ENCODE peak calls at places on chromosomes 6 and 20, in nine cellular contexts. L is A549, V is tibial artery, U is upper lobe of right lung, W is psoas muscle, T is hepatocyte, I is endothelial cell of umbilical vein, M is testis, P is Caco-2. Q is an unnamed sample. For H3K4me1, the result is how much of the 10 kb centered on the place peaks cover.

GRCh38 chr6:26020983-26021349 is 58.4 kb downstream of the TRIM38 start:
- DNase-seq in W (peak), M (peak), V (peak), L (no peak), I (no peak), P (peak), U (peak), T (peak), Q (peak)

GRCh38 chr20:18712877-18713276 is 100.7 kb upstream of the SCP2D1 start:
- DNase-seq in M (no peak), P (no peak), T (no peak), V (no peak), L (no peak), U (no peak), I (no peak), W (no peak), Q (no peak)

GRCh38 chr20:23019403-23019802 is 15.7 kb upstream of the SSTR4 start:
- DNase-seq in U (no peak), L (no peak), M (no peak), I (no peak), W (no peak), V (no peak), P (no peak), T (no peak), Q (no peak)

GRCh38 chr6:108565893-108566292 is 5.2 kb downstream of the FOXO3 start:
- DNase-seq in V (peak), T (no peak), L (no peak), P (peak), U (no peak), W (peak), I (peak), M (peak), Q (no peak)

GRCh38 chr20:17699931-17700351 is at the start of gene BANF2:
- DNase-seq in U (no peak), M (no peak), L (no peak), P (no peak), I (no peak), V (no peak), T (no peak), W (no peak), Q (no peak)

GRCh38 chr6:53361549-53362031 is 12.8 kb upstream of the ELOVL5 start:
- DNase-seq in M (peak), T (no peak), U (peak), L (no peak), V (no peak), I (peak), P (no peak), W (no peak), Q (no peak)

GRCh38 chr6:167824591-167825041 is 2.1 kb upstream of the AFDN start:
- DNase-seq in P (no peak), W (no peak), T (no peak), M (peak), V (no peak), L (no peak), I (no peak), U (no peak), Q (no peak)

GRCh38 chr20:51542894-51543788 is 622 bp upstream of the NFATC2 start:
- DNase-seq in L (no peak), M (peak), U (no peak), I (no peak), T (no peak), V (no peak), W (no peak), P (peak), Q (no peak)

GRCh38 chr20:21608777-21609176 is 94.9 kb upstream of the NKX2-2 start:
- DNase-seq in T (no peak), P (no peak), U (no peak), V (no peak), I (no peak), L (no peak), W (no peak), M (no peak), Q (no peak)

GRCh38 chr6:168915855-168916254 is 337.8 kb downstream of the THBS2 start:
- DNase-seq in W (no peak), P (peak), T (peak), M (no peak), V (no peak), U (no peak), L (no peak), I (no peak), Q (no peak)

GRCh38 chr6:66481216-66481615 is 774.2 kb upstream of the EYS start:
- DNase-seq in I (no peak), P (no peak), L (no peak), V (no peak), U (no peak), W (no peak), T (no peak), M (no peak), Q (no peak)

GRCh38 chr6:154500769-154501171 is 9.7 kb downstream of the CNKSR3 start:
- DNase-seq in L (no peak), V (no peak), W (no peak), T (peak), I (peak), P (peak), U (no peak), M (no peak), Q (no peak)

GRCh38 chr20:61222699-61223098 is 29.4 kb upstream of the CDH4 start:
- DNase-seq in L (no peak), U (no peak), T (no peak), V (no peak), I (no peak), M (no peak), P (no peak), W (no peak), Q (no peak)

GRCh38 chr6:124131259-124131658 is 327.6 kb downstream of the NKAIN2 start:
- DNase-seq in W (no peak), L (no peak), U (no peak), M (no peak), T (no peak), V (no peak), P (peak), I (no peak), Q (no peak)

GRCh38 chr6:142313284-142313683 is 11.5 kb downstream of the ADGRG6 start:
- DNase-seq in W (no peak), L (no peak), T (peak), I (peak), V (no peak), M (no peak), P (no peak), U (no peak), Q (no peak)

GRCh38 chr6:70763754-70764153 is 96.1 kb downstream of the SMAP1 start:
- DNase-seq in W (no peak), P (no peak), V (no peak), T (no peak), L (no peak), I (no peak), U (no peak), M (no peak), Q (no peak)

GRCh38 chr6:143183735-143184134 is 123.0 kb downstream of the AIG1 start:
- DNase-seq in L (no peak), P (no peak), W (no peak), T (no peak), U (no peak), I (peak), M (no peak), V (no peak), Q (no peak)

GRCh38 chr6:45567879-45568278 is 190.1 kb upstream of the SUPT3H start:
- DNase-seq in P (no peak), L (no peak), W (no peak), T (no peak), V (no peak), M (no peak), U (no peak), I (no peak), Q (no peak)

GRCh38 chr20:47150403-47151152 is 205.9 kb downstream of the ZMYND8 start:
- DNase-seq in I (peak), T (peak), U (peak), W (peak), V (peak), P (peak), L (peak), M (peak), Q (peak)

GRCh38 chr20:49028684-49029083 is 17.4 kb upstream of the CSE1L start:
- DNase-seq in V (no peak), T (peak), L (peak), U (no peak), M (no peak), W (no peak), P (peak), I (no peak), Q (no peak)

GRCh38 chr6:150301871-150302800 is 66.7 kb upstream of the IYD start:
- DNase-seq in L (peak), T (peak), V (no peak), U (no peak), P (no peak), M (no peak), W (no peak), I (peak), Q (no peak)

GRCh38 chr6:2850480-2851150 is 9.0 kb upstream of the SERPINB1 start:
- DNase-seq in M (no peak), T (no peak), L (no peak), W (no peak), U (no peak), V (no peak), P (no peak), I (peak), Q (no peak)

GRCh38 chr20:16368645-16369292 is 204.5 kb downstream of the KIF16B start:
- DNase-seq in I (no peak), T (peak), V (no peak), L (peak), W (no peak), M (no peak), P (peak), U (no peak), Q (no peak)

GRCh38 chr6:34484899-34485298 is 19.0 kb downstream of the PACSIN1 start:
- DNase-seq in M (no peak), P (no peak), U (peak), L (no peak), I (no peak), T (peak), W (no peak), V (no peak), Q (no peak)

GRCh38 chr20:62321521-62321948 is 18.7 kb downstream of the ADRM1 start:
- DNase-seq in P (peak), I (no peak), M (no peak), W (peak), U (no peak), L (peak), V (no peak), T (peak), Q (no peak)

GRCh38 chr6:119209452-119210205 is 131.2 kb upstream of the FAM184A start:
- DNase-seq in W (no peak), T (no peak), V (no peak), L (no peak), M (no peak), U (no peak), I (no peak), P (no peak), Q (no peak)

GRCh38 chr6:35663447-35664235 is 25.1 kb downstream of the FKBP5 start:
- DNase-seq in M (no peak), W (no peak), I (peak), L (no peak), T (no peak), P (no peak), U (no peak), V (no peak), Q (no peak)

GRCh38 chr6:18308070-18308735 is 43.9 kb upstream of the DEK start:
- DNase-seq in P (no peak), T (no peak), L (no peak), V (no peak), W (no peak), I (no peak), U (no peak), M (no peak), Q (no peak)

GRCh38 chr20:17345321-17345720 is 118.5 kb downstream of the PCSK2 start:
- DNase-seq in U (no peak), T (no peak), M (no peak), W (no peak), I (no peak), L (no peak), V (no peak), P (no peak), Q (no peak)

GRCh38 chr6:33589723-33590530 is 9.9 kb upstream of the BAK1 start:
- DNase-seq in T (peak), P (peak), M (peak), V (peak), L (peak), W (peak), U (peak), I (peak), Q (no peak)

GRCh38 chr20:43022081-43022480 is 167.6 kb downstream of the PTPRT start:
- DNase-seq in I (no peak), U (no peak), P (no peak), L (no peak), V (no peak), M (no peak), T (no peak), W (no peak), Q (no peak)

GRCh38 chr6:27066802-27067201 is 180.7 kb upstream of the PRSS16 start:
- DNase-seq in U (no peak), I (no peak), W (no peak), V (no peak), L (no peak), P (no peak), T (no peak), M (peak), Q (no peak)
- H3K4me3 ChIP-seq in U (no peak), I (no peak), W (no peak), V (no peak), L (no peak), P (no peak), T (no peak), M (no peak), Q (no peak)

DNA sequence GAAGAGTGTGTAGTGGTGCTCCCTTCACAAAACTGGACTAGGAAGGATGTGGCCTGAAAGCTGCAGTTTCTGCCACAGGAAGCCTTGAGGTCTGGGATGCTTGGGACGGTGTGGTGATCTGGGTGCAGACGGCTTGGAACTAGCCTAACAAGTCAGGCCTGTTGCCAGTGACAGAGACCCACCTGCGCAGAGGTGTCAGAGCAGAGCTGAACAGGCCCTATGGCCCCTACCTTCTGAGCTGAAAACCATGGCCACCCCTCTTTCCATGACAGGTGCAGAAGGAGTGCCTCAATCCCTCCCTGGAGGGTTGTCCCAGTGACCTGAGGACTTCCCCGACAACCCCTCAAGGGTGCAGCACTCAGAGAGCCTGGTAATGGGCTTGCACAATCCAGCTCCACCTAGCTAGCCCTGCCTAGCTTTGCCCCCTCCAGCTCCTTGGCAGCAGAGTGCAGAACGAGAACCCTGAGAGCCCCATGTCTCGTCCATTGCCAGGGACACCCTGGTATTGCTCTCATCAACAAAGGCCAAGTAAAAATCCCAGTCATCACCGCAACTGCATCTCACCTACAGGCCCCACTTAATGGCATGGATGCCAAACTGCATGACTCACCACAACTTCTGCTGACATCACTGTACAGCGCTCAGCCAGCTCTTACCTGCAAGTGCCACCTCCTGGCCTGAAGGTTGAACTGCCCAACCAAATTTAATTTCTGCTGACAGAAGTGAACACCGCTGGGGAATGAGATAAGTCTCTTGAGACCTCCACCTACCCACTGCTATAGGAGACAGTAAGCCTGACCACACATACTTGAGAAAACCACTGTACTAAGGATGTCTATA is 563.1 kb downstream of the TFAP2A start:
- DNase-seq in I (no peak), L (peak), P (peak), V (no peak), T (peak), U (no peak), M (no peak), W (no peak), Q (no peak)
- TF ChIP-seq CTCF in I (no peak), L (no peak), P (no peak), V (no peak), T (no peak), U (no peak), M (no peak), W (no peak), Q (no peak)

DNA sequence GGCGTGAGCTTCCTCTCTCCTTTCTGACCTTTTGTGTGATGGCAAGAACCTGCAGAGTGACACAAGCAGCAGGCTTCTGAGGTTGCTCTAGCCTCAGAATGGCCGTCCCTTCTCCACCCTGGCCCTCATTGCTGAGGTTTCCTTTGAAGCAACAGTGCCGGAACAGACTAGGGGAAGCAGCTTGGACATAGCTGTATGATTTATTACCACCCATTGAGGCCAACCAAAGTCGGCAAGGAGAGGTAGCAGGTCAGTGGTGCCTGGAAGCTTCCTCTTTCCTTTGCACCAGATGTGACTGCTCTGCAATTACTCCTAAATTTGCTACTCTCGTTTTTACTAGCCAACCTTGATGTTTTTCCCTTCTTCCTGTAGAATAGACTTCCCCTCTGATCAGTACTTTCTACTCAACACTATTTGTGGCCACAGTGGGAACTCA is 31.4 kb downstream of the PTPN1 start:
- DNase-seq in V (no peak), I (peak), T (no peak), P (no peak), W (no peak), L (no peak), M (no peak), U (no peak), Q (no peak)
- H3K4me1 ChIP-seq in V (half or more), I (half or more), T (under half), P (under half), W (half or more), L (under half), M (under half), U (half or more), Q (half or more)

GRCh38 chr20:57908691-57909090 is 198.9 kb upstream of the PMEPA1 start:
- DNase-seq in V (peak), L (no peak), U (no peak), P (no peak), M (no peak), W (no peak), I (no peak), T (no peak), Q (no peak)
- H3K4me3 ChIP-seq in V (no peak), L (no peak), U (no peak), P (no peak), M (no peak), W (no peak), I (no peak), T (no peak), Q (no peak)